ENCODE peak calls at places on chromosomes 2 and 18, in ten cellular contexts. Y, N, T, A, X, U, G, J, P and F are unnamed samples.
A peak's percentile ranks its signal among the peaks of the same experiment; 100 is the strongest.

GRCh38 chr2:138811454-138811853 is 31.3 kb upstream of the NXPH2 start:
- DNase-seq in Y (no peak), N (no peak), T (no peak), A (no peak), X (no peak), U (no peak), G (no peak), J (no peak), P (no peak), F (no peak)

GRCh38 chr2:232981356-232981755 is 31.7 kb downstream of the NGEF start:
- DNase-seq in Y (no peak), N (no peak), T (peak; percentile 12), A (no peak), X (peak; percentile 21), U (no peak), G (no peak), J (no peak), P (peak; percentile 9), F (peak; percentile 10)

GRCh38 chr2:208978966-208979365 is 444.9 kb upstream of the MAP2 start:
- DNase-seq in Y (no peak), N (no peak), T (no peak), A (no peak), X (no peak), U (no peak), G (no peak), J (no peak), P (no peak), F (no peak)

GRCh38 chr2:124919296-124919695 is 894.2 kb downstream of the CNTNAP5 start:
- DNase-seq in Y (no peak), N (no peak), T (no peak), A (no peak), X (no peak), U (no peak), G (no peak), J (no peak), P (no peak), F (no peak)

GRCh38 chr2:159971365-159972122 is 90.9 kb downstream of the PLA2R1 start:
- DNase-seq in Y (no peak), N (no peak), T (no peak), A (no peak), X (no peak), U (peak; percentile 28), G (no peak), J (no peak), P (no peak), F (no peak)

GRCh38 chr2:220198911-220199310 is 571.5 kb downstream of the SLC4A3 start:
- DNase-seq in Y (no peak), N (no peak), T (peak; percentile 23), A (no peak), X (no peak), U (peak; percentile 88), G (peak; percentile 24), J (no peak), P (no peak), F (peak; percentile 88)

GRCh38 chr2:241496003-241496707 is 12.2 kb downstream of the STK25 start:
- DNase-seq in Y (no peak), N (no peak), T (no peak), A (no peak), X (no peak), U (no peak), G (no peak), J (no peak), P (no peak), F (no peak)

GRCh38 chr18:48356909-48357631 is 52.1 kb downstream of the ZBTB7C start:
- DNase-seq in Y (no peak), N (no peak), T (peak; percentile 6), A (no peak), X (no peak), U (peak; percentile 28), G (no peak), J (peak; percentile 82), P (peak; percentile 23), F (no peak)

GRCh38 chr2:181517685-181518301 is 60.6 kb downstream of the ITGA4 start:
- DNase-seq in Y (no peak), N (no peak), T (no peak), A (no peak), X (no peak), U (peak; percentile 37), G (no peak), J (no peak), P (peak; percentile 53), F (no peak)

GRCh38 chr18:45197526-45197970 is 417.7 kb upstream of the SLC14A2 start:
- DNase-seq in Y (no peak), N (no peak), T (no peak), A (no peak), X (no peak), U (no peak), G (no peak), J (no peak), P (no peak), F (no peak)

GRCh38 chr2:169091761-169092523 is 22.6 kb downstream of the DHRS9 start:
- DNase-seq in Y (no peak), N (no peak), T (no peak), A (no peak), X (no peak), U (peak; percentile 74), G (no peak), J (no peak), P (no peak), F (peak; percentile 51)

GRCh38 chr18:58937204-58937603 is 72.5 kb downstream of the ZNF532 start:
- DNase-seq in Y (no peak), N (no peak), T (no peak), A (no peak), X (no peak), U (peak; percentile 7), G (no peak), J (no peak), P (no peak), F (no peak)

GRCh38 chr2:8514748-8515389 is 167.0 kb upstream of the ID2 start:
- DNase-seq in Y (no peak), N (no peak), T (no peak), A (no peak), X (no peak), U (no peak), G (no peak), J (no peak), P (no peak), F (no peak)

GRCh38 chr2:187233811-187234210 is 214.2 kb downstream of the CALCRL start:
- DNase-seq in Y (no peak), N (no peak), T (no peak), A (no peak), X (no peak), U (no peak), G (no peak), J (no peak), P (no peak), F (no peak)

GRCh38 chr2:53130441-53130943 is 637.1 kb upstream of the CHAC2 start:
- DNase-seq in Y (no peak), N (no peak), T (no peak), A (no peak), X (no peak), U (peak; percentile 35), G (no peak), J (no peak), P (no peak), F (peak; percentile 10)

GRCh38 chr2:127941461-127941860 is 55.7 kb upstream of the AMMECR1L start:
- DNase-seq in Y (no peak), N (no peak), T (no peak), A (no peak), X (no peak), U (no peak), G (no peak), J (no peak), P (no peak), F (no peak)

GRCh38 chr2:188600536-188601210 is 309.0 kb downstream of the GULP1 start:
- DNase-seq in Y (no peak), N (no peak), T (no peak), A (no peak), X (no peak), U (no peak), G (no peak), J (no peak), P (no peak), F (no peak)

DNA sequence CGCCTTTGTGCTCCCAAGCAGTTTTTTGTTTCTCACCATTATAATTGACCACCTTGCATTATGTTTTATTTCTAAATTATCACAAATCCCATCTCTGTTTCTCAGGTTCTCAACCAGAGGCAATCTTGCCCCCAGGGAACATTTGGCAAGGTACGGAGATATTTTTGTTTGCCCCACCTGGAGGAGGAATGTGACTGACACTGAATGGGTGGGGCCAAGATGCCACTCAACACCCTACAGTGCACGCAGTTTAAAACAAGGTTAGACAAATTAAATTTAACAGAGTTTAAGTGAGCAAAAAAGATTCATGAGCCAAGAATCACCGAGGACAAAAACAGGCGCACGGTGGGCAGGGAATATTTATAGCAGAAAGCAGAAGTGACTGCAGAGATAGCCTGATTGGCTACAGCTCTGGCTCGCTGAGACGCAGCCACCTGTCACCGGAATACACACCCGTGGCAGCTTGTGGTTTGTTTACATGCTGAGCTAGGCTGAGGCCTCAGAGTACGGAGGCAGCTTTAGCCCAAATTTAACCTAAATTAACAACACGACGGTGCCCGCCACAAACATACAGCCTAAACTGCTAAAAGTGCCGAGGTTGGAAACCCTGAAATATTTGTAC is 150.0 kb upstream of the ALKAL2 start:
- DNase-seq in Y (no peak), N (no peak), T (no peak), A (no peak), X (no peak), U (no peak), G (no peak), J (peak; percentile 73), P (peak; percentile 84), F (no peak)
- H3K27ac ChIP-seq in Y (no peak overlapping the region), N (no peak overlapping the region), T (peak overlapping the region; percentile 89), A (no peak overlapping the region), X (no peak overlapping the region), U (no peak overlapping the region), G (no peak overlapping the region), J (peak overlapping the region; percentile 24), P (peak overlapping the region; percentile 57), F (no peak overlapping the region)

DNA sequence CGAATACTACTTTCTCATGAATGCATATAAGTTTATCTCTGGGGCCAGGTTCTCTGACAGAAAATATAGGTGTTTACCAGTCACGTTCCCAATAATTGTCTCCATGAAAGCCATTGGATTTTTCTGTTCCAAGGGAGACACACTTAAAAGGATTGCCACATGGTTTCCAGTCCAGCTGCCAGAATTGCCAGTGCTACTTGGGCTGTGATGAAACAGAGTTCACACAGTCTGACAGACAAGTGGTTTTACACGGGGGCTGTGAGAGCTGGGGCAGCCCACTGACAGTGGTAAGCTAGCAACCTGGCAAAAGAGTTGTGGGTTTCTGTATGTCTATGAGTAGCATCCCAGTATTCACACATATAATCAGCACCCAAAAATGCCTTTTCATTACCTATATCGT is 27.7 kb upstream of the ATRAID start:
- DNase-seq in Y (peak; percentile 19), N (no peak), T (no peak), A (no peak), X (no peak), U (no peak), G (no peak), J (no peak), P (no peak), F (no peak)
- H3K27ac ChIP-seq in Y (peak overlapping the region; percentile 70), N (no peak overlapping the region), T (peak overlapping the region; percentile 91), A (no peak overlapping the region), X (no peak overlapping the region), U (no peak overlapping the region), G (no peak overlapping the region), J (no peak overlapping the region), P (no peak overlapping the region), F (no peak overlapping the region)

GRCh38 chr2:132901661-132902060 is 231.7 kb upstream of the LYPD1 start:
- DNase-seq in Y (no peak), N (no peak), T (no peak), A (no peak), X (no peak), U (no peak), G (no peak), J (no peak), P (no peak), F (no peak)
- H3K27ac ChIP-seq in Y (no peak overlapping the region), N (no peak overlapping the region), T (no peak overlapping the region), A (no peak overlapping the region), X (no peak overlapping the region), U (no peak overlapping the region), G (no peak overlapping the region), J (no peak overlapping the region), P (no peak overlapping the region), F (no peak overlapping the region)

GRCh38 chr18:13625843-13626543 is 100.4 kb downstream of the FAM210A start:
- DNase-seq in Y (no peak), N (no peak), T (no peak), A (no peak), X (no peak), U (no peak), G (no peak), J (no peak), P (no peak), F (no peak)
- H3K27ac ChIP-seq in Y (no peak overlapping the region), N (no peak overlapping the region), T (no peak overlapping the region), A (no peak overlapping the region), X (no peak overlapping the region), U (no peak overlapping the region), G (no peak overlapping the region), J (no peak overlapping the region), P (no peak overlapping the region), F (no peak overlapping the region)